ENCODE peak calls at places on chromosomes 4 and X, in ten cellular contexts. P is astrocyte of the spinal cord; Z is T-cell; J is HEK293T; F is EH; W is fibroblast of the aortic adventitia; E is mucosa of descending colon; U is astrocyte of the cerebellum; V is effector memory CD8-positive, alpha-beta T cell; I is LoVo. Q is an unnamed sample.

GRCh38 chr4:46329118-46329976 is 60.6 kb downstream of the GABRA2 start:
- DNase-seq in E (no peak), F (no peak), P (peak), W (no peak), U (peak), J (peak), V (no peak), I (peak), Z (no peak), Q (peak)

GRCh38 chrX:148836741-148837140 is 336.3 kb downstream of the AFF2 start:
- DNase-seq in W (no peak), E (no peak), J (no peak), V (no peak), P (no peak), F (no peak), Z (no peak), U (no peak), I (no peak), Q (no peak)

GRCh38 chr4:80065601-80066000 is 7.4 kb downstream of the ANTXR2 start:
- DNase-seq in P (no peak), Z (no peak), E (no peak), W (no peak), J (no peak), U (no peak), F (no peak), I (no peak), V (no peak), Q (no peak)

GRCh38 chr4:88675543-88675942 is 22.1 kb downstream of the NAP1L5 start:
- DNase-seq in V (no peak), W (peak), E (no peak), P (no peak), Z (no peak), J (no peak), U (no peak), I (no peak), F (no peak), Q (no peak)

GRCh38 chrX:116417214-116417613 is 19.2 kb upstream of the SLC6A14 start:
- DNase-seq in J (no peak), E (no peak), V (no peak), P (no peak), Z (no peak), F (no peak), I (no peak), W (no peak), U (no peak), Q (no peak)

GRCh38 chr4:56728512-56728911 is 47.4 kb upstream of the HOPX start:
- DNase-seq in F (peak), U (peak), J (peak), Z (no peak), P (peak), W (peak), I (peak), E (peak), V (no peak), Q (no peak)

GRCh38 chrX:39477438-39478120 is 620.2 kb downstream of the BCOR start:
- DNase-seq in P (peak), J (peak), Z (peak), W (no peak), F (no peak), V (no peak), I (no peak), E (peak), U (no peak), Q (peak)

GRCh38 chr4:48275247-48275646 is 5.6 kb upstream of the TEC start:
- DNase-seq in U (no peak), Z (no peak), F (peak), P (no peak), V (no peak), J (no peak), W (peak), I (no peak), E (no peak), Q (peak)

GRCh38 chr4:60805500-60806313 is 394.4 kb upstream of the ADGRL3 start:
- DNase-seq in V (no peak), Z (no peak), P (peak), I (peak), U (peak), J (peak), E (no peak), F (peak), W (peak), Q (peak)

GRCh38 chr4:92268642-92269041 is 35.1 kb upstream of the GRID2 start:
- DNase-seq in Z (no peak), F (no peak), U (no peak), J (no peak), I (no peak), V (no peak), P (no peak), W (no peak), E (no peak), Q (no peak)

GRCh38 chr4:498328-498919 is 532 bp downstream of the ZNF721 start:
- DNase-seq in W (no peak), F (no peak), U (no peak), J (no peak), I (no peak), E (no peak), V (no peak), Z (no peak), P (peak), Q (no peak)

GRCh38 chr4:161554372-161554990 is 609.3 kb downstream of the FSTL5 start:
- DNase-seq in Z (no peak), V (no peak), W (no peak), U (peak), J (no peak), I (no peak), E (no peak), P (peak), F (no peak), Q (no peak)

GRCh38 chr4:137627938-137628460 is 95.7 kb upstream of the PCDH18 start:
- DNase-seq in I (peak), E (no peak), P (no peak), W (no peak), J (no peak), U (no peak), F (peak), Z (no peak), V (no peak), Q (no peak)

GRCh38 chr4:42965326-42965725 is 72.8 kb downstream of the GRXCR1 start:
- DNase-seq in F (no peak), P (no peak), J (no peak), E (no peak), W (no peak), I (no peak), Z (no peak), U (no peak), V (no peak), Q (peak)

GRCh38 chrX:40094041-40094899 is 3.5 kb downstream of the BCOR start:
- DNase-seq in W (peak), P (no peak), U (no peak), Z (no peak), E (peak), V (no peak), J (no peak), F (peak), I (no peak), Q (no peak)

GRCh38 chr4:89556596-89557305 is 249.2 kb upstream of the GPRIN3 start:
- DNase-seq in U (no peak), P (no peak), W (no peak), E (no peak), Z (no peak), I (no peak), J (no peak), F (no peak), V (no peak), Q (no peak)

GRCh38 chr4:122876456-122876855 is 45.9 kb downstream of the NUDT6 start:
- DNase-seq in I (no peak), P (no peak), W (peak), V (no peak), U (no peak), Z (no peak), E (no peak), F (peak), J (no peak), Q (no peak)

GRCh38 chrX:102684772-102685520 is 27.3 kb upstream of the GPRASP2 start:
- DNase-seq in V (no peak), U (no peak), W (no peak), I (no peak), J (no peak), Z (no peak), E (no peak), F (no peak), P (no peak), Q (no peak)

GRCh38 chr4:119300072-119300387 is 21.9 kb downstream of the FABP2 start:
- DNase-seq in V (peak), Z (no peak), F (peak), J (peak), I (no peak), W (peak), E (peak), P (no peak), U (peak), Q (peak)

GRCh38 chrX:149699761-149700160 is 12.1 kb upstream of the MAGEA11 start:
- DNase-seq in I (no peak), E (no peak), J (no peak), W (no peak), F (no peak), U (no peak), P (no peak), V (no peak), Z (no peak), Q (no peak)

GRCh38 chr4:52659016-52659721 is at the start of gene USP46:
- DNase-seq in U (no peak), E (peak), J (peak), Z (peak), V (peak), I (peak), F (peak), W (peak), P (peak), Q (peak)

GRCh38 chr4:38466401-38466800 is 197.6 kb upstream of the KLF3 start:
- DNase-seq in W (peak), Z (no peak), J (no peak), F (no peak), E (no peak), U (no peak), P (no peak), I (no peak), V (no peak), Q (no peak)

GRCh38 chr4:127525585-127525984 is 107.2 kb upstream of the INTU start:
- DNase-seq in Z (no peak), E (no peak), U (no peak), J (no peak), P (no peak), F (no peak), I (no peak), V (no peak), W (no peak), Q (no peak)

GRCh38 chr4:186486172-186486571 is 69.2 kb downstream of the MTNR1A start:
- DNase-seq in E (no peak), I (no peak), U (peak), J (no peak), Z (no peak), W (no peak), V (no peak), P (peak), F (peak), Q (no peak)

GRCh38 chr4:141771889-141772830 is 135.8 kb downstream of the IL15 start:
- DNase-seq in U (no peak), F (no peak), I (no peak), W (no peak), P (no peak), Z (no peak), E (no peak), J (no peak), V (no peak), Q (no peak)

GRCh38 chr4:109755656-109756055 is 25.8 kb upstream of the PLA2G12A start:
- DNase-seq in U (no peak), F (no peak), E (no peak), V (no peak), P (no peak), I (no peak), J (no peak), W (no peak), Z (no peak), Q (no peak)

GRCh38 chr4:108119199-108119800 is 49.4 kb downstream of the LEF1 start:
- DNase-seq in U (no peak), W (no peak), Z (no peak), F (no peak), I (no peak), J (no peak), E (no peak), P (no peak), V (no peak), Q (no peak)

GRCh38 chr4:184232212-184232611 is 14.5 kb upstream of the ENPP6 start:
- DNase-seq in P (no peak), Z (no peak), V (no peak), I (no peak), U (no peak), F (no peak), E (no peak), J (no peak), W (no peak), Q (no peak)

GRCh38 chrX:22135171-22135711 is 103.1 kb downstream of the PHEX start:
- DNase-seq in V (no peak), Z (no peak), J (no peak), U (peak), E (no peak), P (peak), W (peak), I (no peak), F (peak), Q (no peak)

GRCh38 chrX:868248-868647 is 237.7 kb downstream of the SHOX start:
- DNase-seq in F (no peak), Z (no peak), E (no peak), I (no peak), J (no peak), W (no peak), P (no peak), V (no peak), U (no peak), Q (no peak)

Q was measured in endothelial cell.